ENCODE peak calls at places on chromosomes 11 and 22, in four cellular contexts. One of them, this sample, is unnamed.

GRCh38 chr22:30864441-30865420 is 103.8 kb downstream of the MORC2 start:
- DNase-seq in body of pancreas: no peak
- DNase-seq in GM12865: no peak
- DNase-seq in iPS-NIHi11: peak; percentile 20
- DNase-seq in this sample: no peak

GRCh38 chr22:48843640-48844039 is 984.0 kb downstream of the BRD1 start:
- DNase-seq in body of pancreas: no peak
- DNase-seq in GM12865: no peak
- DNase-seq in iPS-NIHi11: no peak
- DNase-seq in this sample: no peak

GRCh38 chr11:13923716-13924650 is 38.5 kb upstream of the SPON1 start:
- DNase-seq in body of pancreas: no peak
- DNase-seq in GM12865: peak; percentile 26
- DNase-seq in iPS-NIHi11: peak; percentile 49
- DNase-seq in this sample: no peak

GRCh38 chr22:42680648-42681047 is 31.5 kb upstream of the CYB5R3 start:
- DNase-seq in body of pancreas: peak; percentile 40
- DNase-seq in GM12865: no peak
- DNase-seq in iPS-NIHi11: no peak
- DNase-seq in this sample: no peak

GRCh38 chr11:94193288-94193687 is 64.6 kb downstream of the PANX1 start:
- DNase-seq in body of pancreas: no peak
- DNase-seq in GM12865: no peak
- DNase-seq in iPS-NIHi11: no peak
- DNase-seq in this sample: no peak

GRCh38 chr11:71332046-71332445 is 79.7 kb upstream of the SHANK2 start:
- DNase-seq in body of pancreas: no peak
- DNase-seq in GM12865: no peak
- DNase-seq in iPS-NIHi11: no peak
- DNase-seq in this sample: no peak

GRCh38 chr22:40040927-40041326 is 46.2 kb downstream of the FAM83F start:
- DNase-seq in body of pancreas: peak; percentile 49
- DNase-seq in GM12865: no peak
- DNase-seq in iPS-NIHi11: no peak
- DNase-seq in this sample: no peak

GRCh38 chr11:12318791-12319733 is 58.3 kb upstream of the PARVA start:
- DNase-seq in body of pancreas: peak; percentile 22
- DNase-seq in GM12865: peak; percentile 15
- DNase-seq in iPS-NIHi11: peak; percentile 33
- DNase-seq in this sample: no peak

GRCh38 chr22:30422481-30423295 is 2.9 kb upstream of the MTFP1 start:
- DNase-seq in body of pancreas: peak; percentile 88
- DNase-seq in GM12865: no peak
- DNase-seq in iPS-NIHi11: peak; percentile 65
- DNase-seq in this sample: no peak

GRCh38 chr11:46143049-46143806 is 22.0 kb upstream of the PHF21A start:
- DNase-seq in body of pancreas: no peak
- DNase-seq in GM12865: no peak
- DNase-seq in iPS-NIHi11: no peak
- DNase-seq in this sample: no peak

GRCh38 chr11:105220175-105220574 is 80.6 kb upstream of the CARD18 start:
- DNase-seq in body of pancreas: no peak
- DNase-seq in GM12865: no peak
- DNase-seq in iPS-NIHi11: no peak
- DNase-seq in this sample: no peak

GRCh38 chr22:35409783-35410662 is 10.1 kb downstream of the MCM5 start:
- DNase-seq in body of pancreas: peak; percentile 64
- DNase-seq in GM12865: peak; percentile 90
- DNase-seq in iPS-NIHi11: no peak
- DNase-seq in this sample: no peak

GRCh38 chr11:13140028-13140870 is 131.1 kb downstream of the RASSF10 start:
- DNase-seq in body of pancreas: peak; percentile 91
- DNase-seq in GM12865: peak; percentile 63
- DNase-seq in iPS-NIHi11: no peak
- DNase-seq in this sample: no peak

GRCh38 chr11:63917685-63918523 is 940 bp upstream of the RCOR2 start:
- DNase-seq in body of pancreas: peak; percentile 59
- DNase-seq in GM12865: peak; percentile 29
- DNase-seq in iPS-NIHi11: peak; percentile 69
- DNase-seq in this sample: peak; percentile 55

GRCh38 chr11:13868710-13869403 is 93.7 kb upstream of the SPON1 start:
- DNase-seq in body of pancreas: no peak
- DNase-seq in GM12865: no peak
- DNase-seq in iPS-NIHi11: no peak
- DNase-seq in this sample: no peak

GRCh38 chr22:35839811-35840739 is 122.4 kb downstream of the APOL5 start:
- DNase-seq in body of pancreas: peak; percentile 86
- DNase-seq in GM12865: peak; percentile 35
- DNase-seq in iPS-NIHi11: peak; percentile 88
- DNase-seq in this sample: no peak

GRCh38 chr11:96197221-96197620 is 145.8 kb downstream of the MAML2 start:
- DNase-seq in body of pancreas: no peak
- DNase-seq in GM12865: no peak
- DNase-seq in iPS-NIHi11: no peak
- DNase-seq in this sample: no peak

GRCh38 chr11:2587132-2587930 is 112.5 kb downstream of the KCNQ1OT1 start:
- DNase-seq in body of pancreas: no peak
- DNase-seq in GM12865: peak; percentile 0
- DNase-seq in iPS-NIHi11: peak; percentile 3
- DNase-seq in this sample: peak; percentile 11

GRCh38 chr22:42581762-42582716 is 28.3 kb downstream of the SERHL2 start:
- DNase-seq in body of pancreas: peak; percentile 73
- DNase-seq in GM12865: peak; percentile 86
- DNase-seq in iPS-NIHi11: peak; percentile 92
- DNase-seq in this sample: peak; percentile 84

GRCh38 chr11:72736452-72737069 is 15.6 kb downstream of the ARAP1 start:
- DNase-seq in body of pancreas: peak; percentile 76
- DNase-seq in GM12865: peak; percentile 63
- DNase-seq in iPS-NIHi11: no peak
- DNase-seq in this sample: peak; percentile 70

GRCh38 chr11:65431452-65432132 is 9.0 kb downstream of the NEAT1 start:
- DNase-seq in body of pancreas: no peak
- DNase-seq in GM12865: peak; percentile 88
- DNase-seq in iPS-NIHi11: no peak
- DNase-seq in this sample: no peak

GRCh38 chr22:19872779-19873137 is 18.1 kb upstream of the GNB1L start:
- DNase-seq in body of pancreas: peak; percentile 41
- DNase-seq in GM12865: no peak
- DNase-seq in iPS-NIHi11: no peak
- DNase-seq in this sample: peak; percentile 19

GRCh38 chr11:78354741-78355705 is 62.6 kb downstream of the GAB2 start:
- DNase-seq in body of pancreas: no peak
- DNase-seq in GM12865: peak; percentile 32
- DNase-seq in iPS-NIHi11: no peak
- DNase-seq in this sample: no peak

GRCh38 chr11:132064987-132065620 is 694.7 kb downstream of the NTM start:
- DNase-seq in body of pancreas: peak; percentile 27
- DNase-seq in GM12865: no peak
- DNase-seq in iPS-NIHi11: no peak
- DNase-seq in this sample: no peak

GRCh38 chr11:31844351-31844750 is 33.2 kb upstream of the PAX6 start:
- DNase-seq in body of pancreas: no peak
- DNase-seq in GM12865: no peak
- DNase-seq in iPS-NIHi11: no peak
- DNase-seq in this sample: no peak

GRCh38 chr11:123590296-123590912 is 64.0 kb downstream of the SCN3B start:
- DNase-seq in body of pancreas: peak; percentile 65
- DNase-seq in GM12865: no peak
- DNase-seq in iPS-NIHi11: no peak
- DNase-seq in this sample: no peak

GRCh38 chr11:62535802-62536201 is 10.8 kb downstream of the AHNAK start:
- DNase-seq in body of pancreas: no peak
- DNase-seq in GM12865: no peak
- DNase-seq in iPS-NIHi11: no peak
- DNase-seq in this sample: no peak

GRCh38 chr11:36750349-36750748 is 152.3 kb upstream of the RAG2 start:
- DNase-seq in body of pancreas: peak; percentile 7
- DNase-seq in GM12865: no peak
- DNase-seq in iPS-NIHi11: peak; percentile 10
- DNase-seq in this sample: no peak

GRCh38 chr11:3121931-3122774 is 43.0 kb downstream of the OSBPL5 start:
- DNase-seq in body of pancreas: no peak
- DNase-seq in GM12865: no peak
- DNase-seq in iPS-NIHi11: no peak
- DNase-seq in this sample: peak; percentile 11

GRCh38 chr11:65606876-65607613 is 7.0 kb downstream of the MAP3K11 start:
- DNase-seq in body of pancreas: peak; percentile 82
- DNase-seq in GM12865: no peak
- DNase-seq in iPS-NIHi11: peak; percentile 99
- DNase-seq in this sample: no peak

GRCh38 chr11:130904380-130904779 is 11.9 kb downstream of the SNX19 start:
- DNase-seq in body of pancreas: no peak
- DNase-seq in GM12865: no peak
- DNase-seq in iPS-NIHi11: peak; percentile 35
- DNase-seq in this sample: no peak

GRCh38 chr11:102287963-102288744 is 29.1 kb upstream of the BIRC3 start:
- DNase-seq in body of pancreas: peak; percentile 71
- DNase-seq in GM12865: peak; percentile 78
- DNase-seq in iPS-NIHi11: peak; percentile 76
- DNase-seq in this sample: peak; percentile 44

GRCh38 chr22:30239421-30240405 is 6.8 kb downstream of the LIF start:
- DNase-seq in body of pancreas: no peak
- DNase-seq in GM12865: no peak
- DNase-seq in iPS-NIHi11: no peak
- DNase-seq in this sample: no peak

GRCh38 chr11:85821636-85822035 is 10.7 kb upstream of the SYTL2 start:
- DNase-seq in body of pancreas: peak; percentile 52
- DNase-seq in GM12865: no peak
- DNase-seq in iPS-NIHi11: no peak
- DNase-seq in this sample: no peak

GRCh38 chr11:27471588-27472397 is 797 bp downstream of the LGR4 start:
- DNase-seq in body of pancreas: peak; percentile 59
- DNase-seq in GM12865: peak; percentile 14
- DNase-seq in iPS-NIHi11: peak; percentile 74
- DNase-seq in this sample: peak; percentile 25

GRCh38 chr11:103420593-103420992 is 311.4 kb downstream of the DYNC2H1 start:
- DNase-seq in body of pancreas: no peak
- DNase-seq in GM12865: no peak
- DNase-seq in iPS-NIHi11: no peak
- DNase-seq in this sample: no peak

GRCh38 chr11:64644348-64645242 is 53.6 kb downstream of the SLC22A12 start:
- DNase-seq in body of pancreas: no peak
- DNase-seq in GM12865: no peak
- DNase-seq in iPS-NIHi11: peak; percentile 57
- DNase-seq in this sample: no peak